ENCODE peak calls at places on chromosomes 4 and X, in six cellular contexts. One of them, this sample, is unnamed.
A peak's percentile ranks its signal among the peaks of the same experiment; 100 is the strongest.

GRCh38 chrX:40617566-40617965 is 5.7 kb upstream of the MPC1L start:
- DNase-seq in heart left ventricle: no peak
- DNase-seq in Panc1: no peak
- DNase-seq in upper lobe of right lung: no peak
- DNase-seq in CD8-positive, alpha-beta memory T cell: no peak
- DNase-seq in upper lobe of left lung: no peak
- DNase-seq in this sample: no peak

GRCh38 chrX:15834827-15835595 is 19.6 kb downstream of the AP1S2 start:
- DNase-seq in heart left ventricle: no peak
- DNase-seq in Panc1: no peak
- DNase-seq in upper lobe of right lung: no peak
- DNase-seq in CD8-positive, alpha-beta memory T cell: no peak
- DNase-seq in upper lobe of left lung: no peak
- DNase-seq in this sample: peak; percentile 58

GRCh38 chr4:120704529-120704928 is 218.0 kb downstream of the PRDM5 start:
- DNase-seq in heart left ventricle: no peak
- DNase-seq in Panc1: no peak
- DNase-seq in upper lobe of right lung: no peak
- DNase-seq in CD8-positive, alpha-beta memory T cell: no peak
- DNase-seq in upper lobe of left lung: no peak
- DNase-seq in this sample: no peak

GRCh38 chr4:21645776-21646175 is 302.8 kb downstream of the KCNIP4 start:
- DNase-seq in heart left ventricle: no peak
- DNase-seq in Panc1: no peak
- DNase-seq in upper lobe of right lung: no peak
- DNase-seq in CD8-positive, alpha-beta memory T cell: no peak
- DNase-seq in upper lobe of left lung: no peak
- DNase-seq in this sample: no peak

GRCh38 chrX:118652717-118653116 is 74.7 kb upstream of the IL13RA1 start:
- DNase-seq in heart left ventricle: no peak
- DNase-seq in Panc1: no peak
- DNase-seq in upper lobe of right lung: no peak
- DNase-seq in CD8-positive, alpha-beta memory T cell: no peak
- DNase-seq in upper lobe of left lung: no peak
- DNase-seq in this sample: peak; percentile 74

GRCh38 chrX:46588263-46588662 is 14.7 kb downstream of the CHST7 start:
- DNase-seq in heart left ventricle: peak; percentile 55
- DNase-seq in Panc1: no peak
- DNase-seq in upper lobe of right lung: no peak
- DNase-seq in CD8-positive, alpha-beta memory T cell: peak; percentile 28
- DNase-seq in upper lobe of left lung: no peak
- DNase-seq in this sample: peak; percentile 22

GRCh38 chrX:84715315-84715714 is 213.1 kb upstream of the HDX start:
- DNase-seq in heart left ventricle: no peak
- DNase-seq in Panc1: no peak
- DNase-seq in upper lobe of right lung: no peak
- DNase-seq in CD8-positive, alpha-beta memory T cell: no peak
- DNase-seq in upper lobe of left lung: no peak
- DNase-seq in this sample: no peak

GRCh38 chrX:101785142-101785541 is 125.5 kb upstream of the ARMCX2 start:
- DNase-seq in heart left ventricle: no peak
- DNase-seq in Panc1: no peak
- DNase-seq in upper lobe of right lung: no peak
- DNase-seq in CD8-positive, alpha-beta memory T cell: no peak
- DNase-seq in upper lobe of left lung: no peak
- DNase-seq in this sample: no peak

GRCh38 chr4:138088449-138089208 is 153.5 kb downstream of the SLC7A11 start:
- DNase-seq in heart left ventricle: no peak
- DNase-seq in Panc1: no peak
- DNase-seq in upper lobe of right lung: no peak
- DNase-seq in CD8-positive, alpha-beta memory T cell: no peak
- DNase-seq in upper lobe of left lung: no peak
- DNase-seq in this sample: no peak

GRCh38 chrX:6244666-6245065 is 16.0 kb upstream of the NLGN4X start:
- DNase-seq in heart left ventricle: no peak
- DNase-seq in Panc1: no peak
- DNase-seq in upper lobe of right lung: no peak
- DNase-seq in CD8-positive, alpha-beta memory T cell: no peak
- DNase-seq in upper lobe of left lung: peak; percentile 37
- DNase-seq in this sample: no peak

GRCh38 chr4:186840222-186840701 is 116.6 kb upstream of the FAT1 start:
- DNase-seq in heart left ventricle: peak; percentile 51
- DNase-seq in Panc1: peak; percentile 15
- DNase-seq in upper lobe of right lung: no peak
- DNase-seq in CD8-positive, alpha-beta memory T cell: no peak
- DNase-seq in upper lobe of left lung: no peak
- DNase-seq in this sample: no peak

GRCh38 chr4:38672247-38673071 is 8.5 kb downstream of the KLF3 start:
- DNase-seq in heart left ventricle: peak; percentile 34
- DNase-seq in Panc1: no peak
- DNase-seq in upper lobe of right lung: no peak
- DNase-seq in CD8-positive, alpha-beta memory T cell: no peak
- DNase-seq in upper lobe of left lung: no peak
- DNase-seq in this sample: no peak

GRCh38 chr4:40550900-40551546 is 78.6 kb downstream of the RBM47 start:
- DNase-seq in heart left ventricle: no peak
- DNase-seq in Panc1: peak; percentile 5
- DNase-seq in upper lobe of right lung: no peak
- DNase-seq in CD8-positive, alpha-beta memory T cell: peak; percentile 48
- DNase-seq in upper lobe of left lung: peak; percentile 55
- DNase-seq in this sample: peak; percentile 53

GRCh38 chr4:76738081-76738931 is 159.6 kb downstream of the SOWAHB start:
- DNase-seq in heart left ventricle: no peak
- DNase-seq in Panc1: no peak
- DNase-seq in upper lobe of right lung: no peak
- DNase-seq in CD8-positive, alpha-beta memory T cell: no peak
- DNase-seq in upper lobe of left lung: no peak
- DNase-seq in this sample: no peak

GRCh38 chrX:14506866-14507265 is 22.5 kb upstream of the GLRA2 start:
- DNase-seq in heart left ventricle: no peak
- DNase-seq in Panc1: no peak
- DNase-seq in upper lobe of right lung: no peak
- DNase-seq in CD8-positive, alpha-beta memory T cell: no peak
- DNase-seq in upper lobe of left lung: no peak
- DNase-seq in this sample: peak; percentile 19

GRCh38 chrX:103464774-103465117 is 54.5 kb downstream of the RAB40A start:
- DNase-seq in heart left ventricle: peak; percentile 59
- DNase-seq in Panc1: peak; percentile 75
- DNase-seq in upper lobe of right lung: peak; percentile 57
- DNase-seq in CD8-positive, alpha-beta memory T cell: peak; percentile 67
- DNase-seq in upper lobe of left lung: peak; percentile 41
- DNase-seq in this sample: peak; percentile 88

GRCh38 chr4:173008436-173008835 is 160.2 kb upstream of the GALNT7 start:
- DNase-seq in heart left ventricle: no peak
- DNase-seq in Panc1: no peak
- DNase-seq in upper lobe of right lung: no peak
- DNase-seq in CD8-positive, alpha-beta memory T cell: no peak
- DNase-seq in upper lobe of left lung: no peak
- DNase-seq in this sample: no peak

GRCh38 chr4:156838761-156839160 is 132.8 kb downstream of the PDGFC start:
- DNase-seq in heart left ventricle: no peak
- DNase-seq in Panc1: no peak
- DNase-seq in upper lobe of right lung: no peak
- DNase-seq in CD8-positive, alpha-beta memory T cell: no peak
- DNase-seq in upper lobe of left lung: no peak
- DNase-seq in this sample: no peak

GRCh38 chr4:183130328-183131155 is 31.5 kb downstream of the WWC2 start:
- DNase-seq in heart left ventricle: peak; percentile 59
- DNase-seq in Panc1: no peak
- DNase-seq in upper lobe of right lung: no peak
- DNase-seq in CD8-positive, alpha-beta memory T cell: no peak
- DNase-seq in upper lobe of left lung: peak; percentile 73
- DNase-seq in this sample: peak; percentile 78

GRCh38 chr4:184355111-184355604 is 119.2 kb downstream of the IRF2 start:
- DNase-seq in heart left ventricle: peak; percentile 81
- DNase-seq in Panc1: no peak
- DNase-seq in upper lobe of right lung: no peak
- DNase-seq in CD8-positive, alpha-beta memory T cell: peak; percentile 14
- DNase-seq in upper lobe of left lung: peak; percentile 67
- DNase-seq in this sample: peak; percentile 89

GRCh38 chr4:147954850-147955249 is 223.0 kb downstream of the ARHGAP10 start:
- DNase-seq in heart left ventricle: no peak
- DNase-seq in Panc1: no peak
- DNase-seq in upper lobe of right lung: no peak
- DNase-seq in CD8-positive, alpha-beta memory T cell: no peak
- DNase-seq in upper lobe of left lung: no peak
- DNase-seq in this sample: no peak

GRCh38 chr4:105805501-105806120 is 89.7 kb upstream of the NPNT start:
- DNase-seq in heart left ventricle: no peak
- DNase-seq in Panc1: no peak
- DNase-seq in upper lobe of right lung: no peak
- DNase-seq in CD8-positive, alpha-beta memory T cell: no peak
- DNase-seq in upper lobe of left lung: no peak
- DNase-seq in this sample: no peak

GRCh38 chr4:105808030-105808429 is 87.2 kb upstream of the NPNT start:
- DNase-seq in heart left ventricle: no peak
- DNase-seq in Panc1: no peak
- DNase-seq in upper lobe of right lung: no peak
- DNase-seq in CD8-positive, alpha-beta memory T cell: no peak
- DNase-seq in upper lobe of left lung: no peak
- DNase-seq in this sample: no peak

GRCh38 chr4:105807496-105807895 is 87.8 kb upstream of the NPNT start:
- DNase-seq in heart left ventricle: no peak
- DNase-seq in Panc1: no peak
- DNase-seq in upper lobe of right lung: no peak
- DNase-seq in CD8-positive, alpha-beta memory T cell: no peak
- DNase-seq in upper lobe of left lung: no peak
- DNase-seq in this sample: no peak

DNA sequence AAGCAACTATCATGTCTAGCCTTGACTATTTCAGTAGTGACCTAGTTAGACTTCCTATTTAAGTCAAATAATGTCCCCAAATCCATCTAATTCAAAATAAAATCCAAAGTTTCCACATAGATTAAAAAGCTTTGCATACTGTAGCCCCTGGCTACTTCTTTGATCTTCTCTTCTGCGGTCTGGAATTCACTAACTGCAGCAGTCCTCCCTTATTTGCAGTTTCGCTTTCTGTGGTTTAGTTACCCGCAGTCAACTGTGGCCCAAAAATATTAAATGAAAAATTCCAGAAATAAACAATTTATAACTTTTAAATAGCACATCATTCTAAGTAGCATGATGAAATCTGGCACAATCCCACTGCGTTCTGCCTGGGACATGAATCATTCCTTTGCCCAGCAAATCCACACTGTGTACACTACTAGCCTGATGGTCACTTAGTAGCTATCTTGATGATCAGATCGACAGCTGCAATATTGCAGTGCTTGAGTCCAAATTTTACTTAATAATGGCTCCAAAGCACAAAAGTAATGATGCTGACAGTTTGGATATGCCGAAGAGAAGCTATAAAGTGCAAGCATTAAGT is 86.7 kb upstream of the NPNT start:
- DNase-seq in heart left ventricle: no peak
- DNase-seq in Panc1: no peak
- DNase-seq in upper lobe of right lung: no peak
- DNase-seq in CD8-positive, alpha-beta memory T cell: no peak
- DNase-seq in upper lobe of left lung: no peak
- DNase-seq in this sample: no peak
- H3K4me3 ChIP-seq in heart left ventricle: no peak overlapping the region
- H3K4me3 ChIP-seq in Panc1: no peak overlapping the region
- H3K4me3 ChIP-seq in upper lobe of right lung: peak overlapping the region; percentile 9
- H3K4me3 ChIP-seq in CD8-positive, alpha-beta memory T cell: no peak overlapping the region
- H3K4me3 ChIP-seq in upper lobe of left lung: no peak overlapping the region
- H3K4me3 ChIP-seq in this sample: no peak overlapping the region

DNA sequence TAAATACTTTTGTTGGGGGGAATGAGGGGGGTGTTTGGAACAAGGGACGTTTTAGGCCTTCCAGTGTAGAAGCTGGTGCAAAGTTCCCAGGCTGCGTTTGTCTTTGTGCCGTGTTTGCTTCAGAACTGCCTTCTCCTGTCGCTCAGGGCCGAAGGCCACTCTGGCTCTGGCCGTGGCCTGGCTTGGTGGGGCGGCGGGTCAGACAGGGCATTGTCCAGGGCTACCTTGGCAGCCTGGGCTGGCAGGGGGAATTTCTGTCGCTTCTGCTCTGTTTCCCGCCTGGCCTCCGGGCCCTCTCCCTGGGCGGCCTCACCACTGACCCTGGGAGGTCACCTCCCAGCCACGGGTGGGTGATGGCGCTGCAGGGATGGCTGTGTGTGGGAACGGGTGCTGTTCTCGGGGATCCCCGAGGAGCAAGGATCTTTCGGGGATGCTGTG is 140.0 kb downstream of the COL4A6 start:
- DNase-seq in heart left ventricle: no peak
- DNase-seq in Panc1: no peak
- DNase-seq in upper lobe of right lung: peak; percentile 37
- DNase-seq in CD8-positive, alpha-beta memory T cell: no peak
- DNase-seq in upper lobe of left lung: no peak
- DNase-seq in this sample: no peak
- H3K4me3 ChIP-seq in heart left ventricle: no peak overlapping the region
- H3K4me3 ChIP-seq in Panc1: no peak overlapping the region
- H3K4me3 ChIP-seq in upper lobe of right lung: no peak overlapping the region
- H3K4me3 ChIP-seq in CD8-positive, alpha-beta memory T cell: no peak overlapping the region
- H3K4me3 ChIP-seq in upper lobe of left lung: no peak overlapping the region
- H3K4me3 ChIP-seq in this sample: no peak overlapping the region

GRCh38 chr4:176340871-176341685 is 21.3 kb downstream of the SPCS3 start:
- DNase-seq in heart left ventricle: no peak
- DNase-seq in Panc1: no peak
- DNase-seq in upper lobe of right lung: no peak
- DNase-seq in CD8-positive, alpha-beta memory T cell: peak; percentile 25
- DNase-seq in upper lobe of left lung: no peak
- DNase-seq in this sample: peak; percentile 52
- H3K4me3 ChIP-seq in heart left ventricle: no peak overlapping the region
- H3K4me3 ChIP-seq in Panc1: no peak overlapping the region
- H3K4me3 ChIP-seq in upper lobe of right lung: no peak overlapping the region
- H3K4me3 ChIP-seq in CD8-positive, alpha-beta memory T cell: no peak overlapping the region
- H3K4me3 ChIP-seq in upper lobe of left lung: no peak overlapping the region
- H3K4me3 ChIP-seq in this sample: peak overlapping the region; percentile 49

GRCh38 chrX:150508018-150508417 is 60.4 kb upstream of the MTM1 start:
- DNase-seq in heart left ventricle: no peak
- DNase-seq in Panc1: no peak
- DNase-seq in upper lobe of right lung: no peak
- DNase-seq in CD8-positive, alpha-beta memory T cell: no peak
- DNase-seq in upper lobe of left lung: no peak
- DNase-seq in this sample: no peak

GRCh38 chrX:150507251-150507856 is 61.1 kb upstream of the MTM1 start:
- DNase-seq in heart left ventricle: no peak
- DNase-seq in Panc1: no peak
- DNase-seq in upper lobe of right lung: no peak
- DNase-seq in CD8-positive, alpha-beta memory T cell: no peak
- DNase-seq in upper lobe of left lung: no peak
- DNase-seq in this sample: no peak

GRCh38 chrX:150504399-150505186 is 63.8 kb upstream of the MTM1 start:
- DNase-seq in heart left ventricle: no peak
- DNase-seq in Panc1: no peak
- DNase-seq in upper lobe of right lung: no peak
- DNase-seq in CD8-positive, alpha-beta memory T cell: no peak
- DNase-seq in upper lobe of left lung: no peak
- DNase-seq in this sample: peak; percentile 54

GRCh38 chrX:150506486-150506885 is 61.9 kb upstream of the MTM1 start:
- DNase-seq in heart left ventricle: no peak
- DNase-seq in Panc1: no peak
- DNase-seq in upper lobe of right lung: no peak
- DNase-seq in CD8-positive, alpha-beta memory T cell: no peak
- DNase-seq in upper lobe of left lung: no peak
- DNase-seq in this sample: no peak

DNA sequence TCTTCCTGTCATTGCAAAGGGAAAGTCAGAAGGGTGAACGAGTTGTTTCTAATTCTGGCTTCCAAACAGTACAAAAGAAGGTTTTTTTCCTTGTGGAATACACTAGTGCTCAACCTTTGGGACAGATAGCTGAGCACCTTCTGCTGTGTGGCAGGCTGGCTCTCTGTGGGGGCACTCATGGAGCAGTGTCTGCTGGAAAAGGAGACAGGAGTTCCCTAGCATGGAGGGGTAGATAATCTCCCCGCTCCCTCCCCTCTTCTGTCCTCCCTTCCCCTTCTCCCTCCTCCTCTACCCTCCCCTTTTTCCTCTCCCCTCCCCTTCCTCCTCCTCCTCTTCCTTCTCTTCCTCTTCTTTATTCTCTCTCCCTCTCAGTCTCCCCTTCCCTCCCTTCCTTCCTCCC is 62.4 kb upstream of the MTM1 start:
- DNase-seq in heart left ventricle: no peak
- DNase-seq in Panc1: no peak
- DNase-seq in upper lobe of right lung: no peak
- DNase-seq in CD8-positive, alpha-beta memory T cell: no peak
- DNase-seq in upper lobe of left lung: no peak
- DNase-seq in this sample: no peak
- H3K4me3 ChIP-seq in heart left ventricle: no peak overlapping the region
- H3K4me3 ChIP-seq in Panc1: no peak overlapping the region
- H3K4me3 ChIP-seq in upper lobe of right lung: no peak overlapping the region
- H3K4me3 ChIP-seq in CD8-positive, alpha-beta memory T cell: no peak overlapping the region
- H3K4me3 ChIP-seq in upper lobe of left lung: no peak overlapping the region
- H3K4me3 ChIP-seq in this sample: no peak overlapping the region